ENCODE peak calls at places on chromosomes 4 and X, in six cellular contexts. Z is H9, L is mesendoderm, K is IMR-90, O is H1, C is mesenchymal stem cell. X is an unnamed sample.

GRCh38 chr4:149986916-149987315 is 91.3 kb upstream of the DCLK2 start:
- DNase-seq in C (peak; percentile 39), L (no peak), Z (no peak), K (no peak), O (no peak), X (no peak)

GRCh38 chr4:720111-720860 is 14.7 kb downstream of the PCGF3 start:
- DNase-seq in O (no peak), C (no peak), K (no peak), Z (no peak), L (no peak), X (no peak)

GRCh38 chrX:117803463-117803862 is 313.1 kb downstream of the KLHL13 start:
- DNase-seq in Z (no peak), C (no peak), K (no peak), O (no peak), L (no peak), X (no peak)

GRCh38 chrX:140149761-140150160 is 184.4 kb upstream of the CXorf66 start:
- DNase-seq in C (no peak), O (no peak), Z (no peak), K (no peak), L (no peak), X (no peak)

GRCh38 chr4:120536884-120537283 is 385.6 kb downstream of the PRDM5 start:
- DNase-seq in Z (no peak), K (no peak), C (no peak), L (no peak), O (no peak), X (no peak)

GRCh38 chrX:64093761-64094160 is 111.7 kb downstream of the AMER1 start:
- DNase-seq in K (peak; percentile 4), L (peak; percentile 86), C (peak; percentile 0), O (no peak), Z (no peak), X (peak; percentile 14)

GRCh38 chrX:69506617-69507499 is 2.7 kb downstream of the NALF2 start:
- DNase-seq in Z (no peak), O (no peak), K (no peak), L (no peak), C (no peak), X (no peak)

GRCh38 chr4:142719854-142720541 is 126.1 kb downstream of the INPP4B start:
- DNase-seq in O (no peak), Z (no peak), L (peak; percentile 5), K (peak; percentile 21), C (peak; percentile 9), X (no peak)

GRCh38 chrX:154348114-154348531 is 26.3 kb downstream of the FLNA start:
- DNase-seq in L (peak; percentile 19), K (no peak), C (no peak), O (no peak), Z (no peak), X (no peak)

GRCh38 chr4:41146716-41147506 is 67.4 kb downstream of the APBB2 start:
- DNase-seq in K (peak; percentile 54), L (no peak), O (no peak), Z (peak; percentile 45), C (peak; percentile 39), X (peak; percentile 72)

GRCh38 chr4:60384475-60384874 is 815.7 kb upstream of the ADGRL3 start:
- DNase-seq in K (no peak), Z (no peak), C (no peak), O (no peak), L (no peak), X (no peak)

GRCh38 chrX:151513472-151513871 is 50.0 kb upstream of the PASD1 start:
- DNase-seq in Z (no peak), L (no peak), O (no peak), C (no peak), K (no peak), X (no peak)
- H2BK15ac ChIP-seq in Z (no peak overlapping the region), L (no peak overlapping the region), O (no peak overlapping the region), C (no peak overlapping the region), K (no peak overlapping the region), X (no peak overlapping the region)

GRCh38 chrX:67692246-67692645 is 148.4 kb downstream of the AR start:
- DNase-seq in O (no peak), K (peak; percentile 16), Z (no peak), L (no peak), C (peak; percentile 8), X (no peak)

GRCh38 chrX:67697452-67697851 is 153.6 kb downstream of the AR start:
- DNase-seq in O (no peak), L (no peak), C (no peak), Z (no peak), K (no peak), X (no peak)

GRCh38 chrX:67693928-67694327 is 150.1 kb downstream of the AR start:
- DNase-seq in L (no peak), O (no peak), K (no peak), Z (no peak), C (peak; percentile 6), X (no peak)
- H3K4me2 ChIP-seq in L (no peak overlapping the region), O (no peak overlapping the region), K (no peak overlapping the region), Z (no peak overlapping the region), C (no peak overlapping the region), X (no peak overlapping the region)

GRCh38 chr4:83725076-83726074 is 189.5 kb downstream of the GPAT3 start:
- DNase-seq in Z (no peak), C (no peak), K (no peak), O (no peak), L (no peak), X (no peak)
- H3K18ac ChIP-seq in Z (no peak overlapping the region), C (no peak overlapping the region), K (no peak overlapping the region), O (no peak overlapping the region), L (no peak overlapping the region), X (peak overlapping the region; percentile 46)

GRCh38 chr4:1806223-1806564 is 13.1 kb downstream of the FGFR3 start:
- DNase-seq in C (no peak), K (no peak), L (no peak), O (no peak), Z (no peak), X (no peak)

GRCh38 chr4:1807258-1807777 is 14.2 kb downstream of the FGFR3 start:
- DNase-seq in C (peak; percentile 15), K (no peak), Z (no peak), O (no peak), L (no peak), X (no peak)

GRCh38 chr4:1804638-1805492 is 11.8 kb downstream of the FGFR3 start:
- DNase-seq in C (no peak), L (no peak), O (no peak), Z (no peak), K (no peak), X (no peak)

GRCh38 chr4:1806596-1807257 is 13.6 kb downstream of the FGFR3 start:
- DNase-seq in K (no peak), L (no peak), Z (no peak), O (no peak), C (no peak), X (no peak)

DNA sequence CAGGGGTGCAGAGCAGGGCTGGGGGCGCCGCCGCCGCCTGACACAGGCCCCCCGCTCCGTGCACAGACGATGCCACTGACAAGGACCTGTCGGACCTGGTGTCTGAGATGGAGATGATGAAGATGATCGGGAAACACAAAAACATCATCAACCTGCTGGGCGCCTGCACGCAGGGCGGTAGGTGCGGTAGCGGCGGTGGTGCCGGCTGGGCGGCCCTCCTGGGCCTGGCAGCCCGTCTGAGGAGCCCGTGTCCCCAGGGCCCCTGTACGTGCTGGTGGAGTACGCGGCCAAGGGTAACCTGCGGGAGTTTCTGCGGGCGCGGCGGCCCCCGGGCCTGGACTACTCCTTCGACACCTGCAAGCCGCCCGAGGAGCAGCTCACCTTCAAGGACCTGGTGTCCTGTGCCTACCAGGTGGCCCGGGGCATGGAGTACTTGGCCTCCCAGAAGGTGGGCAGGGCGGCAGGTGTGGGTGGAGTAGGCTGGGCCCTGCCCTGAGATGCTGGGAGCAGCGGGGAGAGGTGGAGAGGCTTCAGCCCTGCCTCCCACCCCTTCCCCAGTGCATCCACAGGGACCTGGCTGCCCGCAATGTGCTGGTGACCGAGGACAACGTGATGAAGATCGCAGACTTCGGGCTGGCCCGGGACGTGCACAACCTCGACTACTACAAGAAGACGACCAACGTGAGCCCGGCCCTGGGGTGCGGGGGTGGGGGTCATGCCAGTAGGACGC is 12.6 kb downstream of the FGFR3 start:
- DNase-seq in Z (no peak), K (no peak), L (no peak), C (no peak), O (no peak), X (no peak)
- H2BK15ac ChIP-seq in Z (no peak overlapping the region), K (no peak overlapping the region), L (no peak overlapping the region), C (no peak overlapping the region), O (no peak overlapping the region), X (peak overlapping the region; percentile 67)

GRCh38 chr4:3529363-3529762 is 2.9 kb downstream of the LRPAP1 start:
- DNase-seq in O (no peak), L (no peak), C (peak; percentile 51), Z (peak; percentile 25), K (no peak), X (no peak)
- H3K4me2 ChIP-seq in O (no peak overlapping the region), L (no peak overlapping the region), C (no peak overlapping the region), Z (no peak overlapping the region), K (no peak overlapping the region), X (no peak overlapping the region)

GRCh38 chr4:4666187-4666586 is 124.3 kb upstream of the STX18 start:
- DNase-seq in L (no peak), C (no peak), O (no peak), K (no peak), Z (no peak), X (no peak)

GRCh38 chr4:4670869-4671268 is 129.0 kb upstream of the STX18 start:
- DNase-seq in K (no peak), C (peak; percentile 33), O (no peak), Z (peak; percentile 48), L (no peak), X (no peak)

GRCh38 chr4:4666693-4667642 is 125.1 kb upstream of the STX18 start:
- DNase-seq in L (peak; percentile 92), O (no peak), Z (peak; percentile 80), C (peak; percentile 42), K (no peak), X (no peak)

GRCh38 chr4:4667643-4668081 is 125.8 kb upstream of the STX18 start:
- DNase-seq in L (peak; percentile 89), Z (peak; percentile 86), K (no peak), C (no peak), O (no peak), X (peak; percentile 48)

DNA sequence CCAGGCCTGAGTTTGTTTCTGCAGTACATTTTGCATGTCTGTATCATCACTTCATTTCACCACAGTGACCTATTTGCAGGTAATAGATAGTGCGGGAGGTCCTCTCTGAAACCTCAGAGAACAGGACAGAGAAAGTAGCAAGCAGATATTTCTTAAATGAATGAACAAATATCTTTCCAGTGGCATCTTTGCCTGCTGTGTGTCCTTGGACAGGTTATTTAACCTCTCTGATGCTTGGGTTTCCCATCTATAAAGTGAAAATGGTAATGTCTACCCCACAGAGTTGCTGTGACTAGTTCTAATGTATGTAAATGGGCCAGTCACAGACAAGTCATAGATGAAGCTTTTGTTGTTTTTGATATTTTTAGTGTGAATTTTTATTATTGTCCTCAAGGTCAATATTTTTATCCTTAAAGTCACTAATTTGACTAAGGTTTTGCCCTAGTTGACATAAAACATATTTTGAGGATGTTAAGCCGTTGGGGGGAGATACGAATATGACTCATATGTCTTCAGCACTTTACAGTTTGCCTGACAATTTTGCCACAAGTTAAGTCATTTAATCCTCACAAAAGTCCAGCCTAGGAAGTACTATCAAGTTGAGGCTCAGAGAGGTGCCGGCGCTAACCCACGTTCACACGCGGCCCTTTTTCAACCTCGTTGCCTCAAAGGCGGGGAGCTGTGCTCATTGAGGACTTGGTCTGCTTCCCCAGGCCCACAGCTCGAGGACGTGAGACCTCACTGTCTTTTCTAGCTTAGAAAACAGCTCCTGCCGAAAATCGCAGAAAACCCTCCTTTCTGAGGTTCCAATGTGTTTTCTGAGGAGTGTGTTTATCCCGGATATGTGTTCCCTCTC is 126.7 kb upstream of the STX18 start:
- DNase-seq in K (no peak), C (peak; percentile 32), O (no peak), Z (no peak), L (no peak), X (no peak)
- H3K18ac ChIP-seq in K (no peak overlapping the region), C (peak overlapping the region; percentile 13), O (peak overlapping the region; percentile 53), Z (peak overlapping the region; percentile 74), L (peak overlapping the region; percentile 75), X (peak overlapping the region; percentile 13)

X was measured in neuronal stem cell.